ENCODE peak calls at places on chromosomes 5 and 9, in six cellular contexts. Y, B, I, S, V and F are unnamed samples. For H3K9me3, the result is how much of the 10 kb centered on the place peaks cover.

GRCh38 chr9:124939944-124940343 is 939 bp downstream of the GOLGA1 start:
- DNase-seq in Y (no peak), B (no peak), I (no peak), S (no peak), V (no peak), F (no peak)

GRCh38 chr5:153516503-153516902 is 26.0 kb downstream of the GRIA1 start:
- DNase-seq in Y (no peak), B (no peak), I (no peak), S (no peak), V (peak), F (no peak)

GRCh38 chr5:139468421-139468931 is 2.3 kb upstream of the SMIM33 start:
- DNase-seq in Y (no peak), B (no peak), I (no peak), S (no peak), V (peak), F (no peak)

GRCh38 chr5:80387063-80387768 is 20.6 kb upstream of the ZFYVE16 start:
- DNase-seq in Y (no peak), B (no peak), I (no peak), S (no peak), V (no peak), F (no peak)

GRCh38 chr9:78009156-78009555 is 22.5 kb downstream of the GNAQ start:
- DNase-seq in Y (no peak), B (no peak), I (no peak), S (no peak), V (no peak), F (no peak)

GRCh38 chr5:172875372-172876279 is 41.6 kb downstream of the ERGIC1 start:
- DNase-seq in Y (no peak), B (no peak), I (no peak), S (no peak), V (no peak), F (no peak)

GRCh38 chr5:75331095-75332090 is 5.6 kb upstream of the HMGCR start:
- DNase-seq in Y (no peak), B (no peak), I (no peak), S (no peak), V (no peak), F (no peak)

GRCh38 chr5:169289520-169289919 is 11.4 kb downstream of the SLIT3 start:
- DNase-seq in Y (no peak), B (no peak), I (no peak), S (no peak), V (peak), F (no peak)

GRCh38 chr9:136043386-136044054 is 51.6 kb downstream of the NACC2 start:
- DNase-seq in Y (no peak), B (no peak), I (no peak), S (no peak), V (no peak), F (no peak)

GRCh38 chr5:388266-389196 is 54.4 kb upstream of the EXOC3 start:
- DNase-seq in Y (no peak), B (peak), I (no peak), S (no peak), V (no peak), F (peak)

GRCh38 chr5:145856285-145856818 is 16.5 kb downstream of the GRXCR2 start:
- DNase-seq in Y (peak), B (peak), I (peak), S (peak), V (peak), F (peak)

GRCh38 chr5:172188033-172188892 is at the start of gene STK10:
- DNase-seq in Y (peak), B (peak), I (peak), S (peak), V (peak), F (peak)

GRCh38 chr5:368162-369084 is 46.9 kb downstream of the AHRR start:
- DNase-seq in Y (peak), B (no peak), I (no peak), S (no peak), V (no peak), F (peak)

GRCh38 chr5:52374286-52374685 is 413.4 kb upstream of the ITGA1 start:
- DNase-seq in Y (no peak), B (no peak), I (no peak), S (no peak), V (no peak), F (no peak)

GRCh38 chr5:69285448-69286116 is 47.0 kb downstream of the CCDC125 start:
- DNase-seq in Y (no peak), B (no peak), I (no peak), S (no peak), V (peak), F (no peak)

GRCh38 chr5:130652178-130652577 is 512.9 kb downstream of the HINT1 start:
- DNase-seq in Y (peak), B (no peak), I (no peak), S (no peak), V (no peak), F (no peak)

GRCh38 chr5:102807878-102808502 is 52.9 kb downstream of the PAM start:
- DNase-seq in Y (no peak), B (no peak), I (no peak), S (no peak), V (peak), F (no peak)

GRCh38 chr9:110900451-110900850 is 137.8 kb downstream of the LPAR1 start:
- DNase-seq in Y (peak), B (no peak), I (no peak), S (no peak), V (no peak), F (no peak)

GRCh38 chr5:125455041-125455440 is 708.6 kb upstream of the ZNF608 start:
- DNase-seq in Y (peak), B (no peak), I (no peak), S (no peak), V (no peak), F (no peak)

GRCh38 chr9:15069106-15069505 is 158.9 kb upstream of the FREM1 start:
- DNase-seq in Y (no peak), B (no peak), I (no peak), S (no peak), V (no peak), F (no peak)

GRCh38 chr9:104743377-104743985 is 4.0 kb upstream of the NIPSNAP3A start:
- DNase-seq in Y (peak), B (no peak), I (no peak), S (no peak), V (peak), F (no peak)

GRCh38 chr5:112004867-112005532 is 248.0 kb upstream of the NREP start:
- DNase-seq in Y (no peak), B (no peak), I (no peak), S (no peak), V (no peak), F (no peak)

GRCh38 chr5:135223404-135223803 is 175.6 kb downstream of the MACROH2A1 start:
- DNase-seq in Y (no peak), B (peak), I (no peak), S (no peak), V (no peak), F (no peak)

GRCh38 chr9:33135086-33135958 is 31.8 kb downstream of the B4GALT1 start:
- DNase-seq in Y (no peak), B (peak), I (peak), S (no peak), V (no peak), F (no peak)

GRCh38 chr5:179370490-179371122 is 25.3 kb upstream of the ADAMTS2 start:
- DNase-seq in Y (no peak), B (no peak), I (no peak), S (no peak), V (no peak), F (peak)

GRCh38 chr9:135213566-135213965 is 126.1 kb downstream of the OLFM1 start:
- DNase-seq in Y (no peak), B (no peak), I (peak), S (no peak), V (no peak), F (no peak)

GRCh38 chr5:80238778-80239679 is 16.8 kb downstream of the SERINC5 start:
- DNase-seq in Y (peak), B (peak), I (peak), S (peak), V (no peak), F (peak)

GRCh38 chr5:58184910-58185309 is 275.0 kb downstream of the PLK2 start:
- DNase-seq in Y (peak), B (no peak), I (no peak), S (no peak), V (no peak), F (no peak)

GRCh38 chr5:80268916-80269315 is 13.1 kb upstream of the SERINC5 start:
- DNase-seq in Y (no peak), B (no peak), I (no peak), S (no peak), V (peak), F (no peak)

GRCh38 chr9:20760246-20760901 is 76.3 kb downstream of the FOCAD start:
- DNase-seq in Y (peak), B (no peak), I (no peak), S (no peak), V (no peak), F (no peak)

GRCh38 chr9:88998506-88998905 is 7.2 kb downstream of the S1PR3 start:
- DNase-seq in Y (no peak), B (no peak), I (no peak), S (no peak), V (no peak), F (no peak)

GRCh38 chr5:78804995-78805394 is 156.4 kb upstream of the LHFPL2 start:
- DNase-seq in Y (no peak), B (no peak), I (no peak), S (no peak), V (no peak), F (no peak)
- H3K27ac ChIP-seq in Y (no peak), B (no peak), I (no peak), S (no peak), V (no peak), F (no peak)

DNA sequence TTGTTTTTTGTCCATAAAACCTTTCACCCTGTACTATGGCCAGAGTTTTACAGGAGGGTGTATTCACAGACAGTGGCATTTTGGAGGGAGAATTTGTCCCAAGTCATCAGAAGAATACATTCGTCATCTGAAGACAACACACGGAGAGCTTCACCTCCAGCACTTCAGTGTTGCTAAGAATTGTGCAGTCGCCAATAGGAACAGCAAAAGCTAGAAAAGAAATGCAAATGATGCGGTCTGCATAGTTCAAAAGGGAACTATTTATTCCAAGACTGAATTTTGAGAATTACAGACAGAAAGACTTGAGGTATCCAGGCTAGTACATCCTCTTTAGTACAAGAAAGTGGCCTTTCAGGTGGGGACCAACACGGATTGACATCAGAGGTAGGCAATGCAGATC is 399.2 kb upstream of the KIF2A start:
- DNase-seq in Y (no peak), B (no peak), I (no peak), S (no peak), V (no peak), F (no peak)
- H3K9me3 ChIP-seq in Y (under half), B (under half), I (under half), S (under half), V (under half), F (under half)

GRCh38 chr9:79977510-79978197 is 405.9 kb downstream of the TLE4 start:
- DNase-seq in Y (no peak), B (no peak), I (no peak), S (no peak), V (no peak), F (no peak)
- H3K4me3 ChIP-seq in Y (no peak), B (no peak), I (no peak), S (no peak), V (no peak), F (no peak)

GRCh38 chr9:121289554-121290370 is 21.8 kb downstream of the GSN start:
- DNase-seq in Y (peak), B (no peak), I (no peak), S (no peak), V (no peak), F (peak)
- H3K27ac ChIP-seq in Y (peak), B (peak), I (peak), S (peak), V (peak), F (peak)

DNA sequence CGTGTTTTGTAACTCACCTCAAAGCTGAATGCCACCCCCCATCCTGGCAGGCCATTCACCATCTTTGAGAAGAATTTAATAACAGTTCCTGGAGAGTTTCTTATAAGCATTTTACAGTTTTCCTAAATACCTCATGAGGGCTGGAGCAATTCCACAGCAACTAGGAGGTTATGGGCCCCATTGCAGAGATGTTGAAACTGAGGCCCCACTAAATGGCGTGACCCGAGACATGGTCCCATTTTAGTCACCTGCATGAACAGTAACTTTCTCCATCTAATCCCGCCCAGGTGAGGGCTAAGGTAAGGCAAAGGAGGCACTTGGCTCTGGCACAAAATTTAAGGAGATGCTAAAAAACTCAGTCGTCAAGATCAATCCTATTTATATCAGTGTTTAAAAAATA is 77.5 kb downstream of the PPARGC1B start:
- DNase-seq in Y (no peak), B (no peak), I (no peak), S (no peak), V (no peak), F (no peak)
- H3K9me3 ChIP-seq in Y (under half), B (under half), I (under half), S (under half), V (under half), F (under half)

GRCh38 chr9:68703672-68704071 is 1.4 kb upstream of the PIP5K1B start:
- DNase-seq in Y (no peak), B (no peak), I (no peak), S (no peak), V (no peak), F (no peak)

GRCh38 chr9:68702493-68702892 is 2.5 kb upstream of the PIP5K1B start:
- DNase-seq in Y (no peak), B (no peak), I (no peak), S (no peak), V (no peak), F (no peak)

GRCh38 chr9:68704804-68705635 is at the start of gene PIP5K1B:
- DNase-seq in Y (peak), B (peak), I (peak), S (peak), V (peak), F (peak)

GRCh38 chr9:68705636-68706578 is 867 bp downstream of the PIP5K1B start:
- DNase-seq in Y (peak), B (peak), I (peak), S (peak), V (peak), F (peak)

DNA sequence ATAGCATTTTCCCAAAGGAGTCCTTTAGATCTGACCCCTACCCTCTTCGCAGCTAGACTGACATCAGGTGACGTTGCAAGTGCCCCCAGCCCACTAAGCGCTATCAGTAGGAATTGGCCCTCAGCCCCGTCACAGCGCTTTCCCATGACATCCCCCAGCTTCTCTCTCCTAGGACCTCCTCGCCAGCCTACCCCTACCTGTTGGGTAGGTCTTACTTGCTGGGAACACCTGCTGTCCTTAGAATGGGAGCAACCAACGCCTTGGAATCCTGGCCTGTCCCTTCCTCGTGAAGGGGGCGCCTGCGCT is 589 bp upstream of the PIP5K1B start:
- DNase-seq in Y (no peak), B (no peak), I (no peak), S (no peak), V (no peak), F (no peak)
- H3K4me3 ChIP-seq in Y (peak), B (no peak), I (peak), S (peak), V (peak), F (peak)